ENCODE peak calls at places on chromosomes 12 and 14, in eight cellular contexts. D, N, R, C, G, Z, J and O are unnamed samples.

GRCh38 chr12:49126852-49127763 is 4.1 kb downstream of the TUBA1B start:
- DNase-seq in G (no peak), D (no peak), C (no peak), J (no peak), N (no peak), R (no peak), Z (no peak), O (no peak)

GRCh38 chr12:9721394-9722092 is 11.4 kb downstream of the CLECL1 start:
- DNase-seq in C (peak; percentile 86), R (no peak), Z (no peak), N (no peak), J (peak; percentile 10), D (no peak), G (no peak), O (peak; percentile 93)

GRCh38 chr12:50291377-50291776 is 8.1 kb upstream of the LIMA1 start:
- DNase-seq in G (no peak), J (no peak), Z (no peak), D (no peak), N (no peak), C (no peak), R (no peak), O (no peak)

GRCh38 chr14:92638266-92638665 is 110.2 kb downstream of the LGMN start:
- DNase-seq in C (no peak), R (no peak), D (no peak), G (no peak), Z (no peak), N (no peak), J (no peak), O (no peak)

GRCh38 chr12:47889040-47889439 is 15.8 kb downstream of the VDR start:
- DNase-seq in Z (no peak), D (no peak), G (no peak), N (no peak), J (no peak), C (no peak), R (no peak), O (no peak)

GRCh38 chr12:131912526-131913274 is 16.4 kb upstream of the PUS1 start:
- DNase-seq in Z (no peak), J (peak; percentile 90), G (peak; percentile 94), N (no peak), C (peak; percentile 86), D (peak; percentile 61), R (peak; percentile 56), O (peak; percentile 66)

GRCh38 chr14:91858536-91859275 is 8.6 kb downstream of the TC2N start:
- DNase-seq in N (no peak), D (no peak), C (peak; percentile 63), G (no peak), R (no peak), J (peak; percentile 21), Z (no peak), O (peak; percentile 58)

GRCh38 chr12:108609535-108610335 is 11.9 kb upstream of the TMEM119 start:
- DNase-seq in N (no peak), D (peak; percentile 68), R (peak; percentile 50), C (no peak), J (peak; percentile 88), Z (peak; percentile 34), G (no peak), O (no peak)

GRCh38 chr12:78403136-78403535 is 461.4 kb upstream of the SYT1 start:
- DNase-seq in D (no peak), N (peak; percentile 26), J (peak; percentile 96), R (no peak), Z (no peak), G (no peak), C (peak; percentile 85), O (peak; percentile 20)

GRCh38 chr12:61629702-61630101 is 630.5 kb upstream of the USP15 start:
- DNase-seq in Z (no peak), R (no peak), G (no peak), C (no peak), D (no peak), J (no peak), N (no peak), O (no peak)

GRCh38 chr12:130013771-130014484 is 110.1 kb upstream of the TMEM132D start:
- DNase-seq in D (no peak), N (peak; percentile 29), Z (peak; percentile 80), R (peak; percentile 40), J (peak; percentile 16), G (no peak), C (peak; percentile 57), O (peak; percentile 15)

GRCh38 chr12:115341442-115341841 is 657.5 kb upstream of the TBX3 start:
- DNase-seq in J (peak; percentile 97), C (peak; percentile 99), Z (no peak), G (peak; percentile 93), D (peak; percentile 67), N (no peak), R (peak; percentile 36), O (peak; percentile 98)

GRCh38 chr12:114676142-114676741 is 7.7 kb downstream of the TBX3 start:
- DNase-seq in N (no peak), D (no peak), Z (no peak), J (no peak), C (peak; percentile 45), R (no peak), G (no peak), O (no peak)

GRCh38 chr12:94621662-94622359 is 28.5 kb downstream of the TMCC3 start:
- DNase-seq in R (no peak), Z (no peak), D (no peak), G (no peak), C (peak; percentile 84), J (peak; percentile 74), N (no peak), O (peak; percentile 100)

GRCh38 chr14:22718091-22718490 is 48.4 kb upstream of the OXA1L start:
- DNase-seq in D (no peak), Z (no peak), N (no peak), J (no peak), C (no peak), R (no peak), G (no peak), O (no peak)

GRCh38 chr14:22715186-22715812 is 51.2 kb upstream of the OXA1L start:
- DNase-seq in J (no peak), D (no peak), G (no peak), N (no peak), R (no peak), Z (no peak), C (no peak), O (no peak)

GRCh38 chr14:22715890-22716289 is 50.6 kb upstream of the OXA1L start:
- DNase-seq in R (no peak), D (no peak), J (no peak), C (no peak), G (no peak), Z (no peak), N (no peak), O (no peak)

DNA sequence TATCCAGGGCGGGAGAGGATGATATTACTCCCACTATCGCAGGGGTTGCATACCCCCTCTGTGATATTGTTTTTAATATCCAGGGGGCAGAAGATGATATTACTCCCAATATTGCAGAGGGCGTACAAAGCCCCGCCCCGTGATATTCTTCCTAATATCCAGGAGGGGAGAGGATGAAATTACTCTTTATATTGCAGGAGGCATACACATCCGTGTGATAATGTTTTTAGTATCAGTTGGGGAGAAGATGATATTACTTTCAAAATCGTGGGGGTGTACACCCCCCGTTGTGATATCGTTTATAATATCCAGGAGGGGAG is 52.9 kb upstream of the OXA1L start:
- DNase-seq in D (no peak), G (no peak), N (no peak), Z (no peak), J (no peak), C (no peak), R (no peak), O (no peak)
- H3K4me3 ChIP-seq in D (no peak overlapping the region), G (peak overlapping the region; percentile 29), N (peak overlapping the region; percentile 25), Z (no peak overlapping the region), J (peak overlapping the region; percentile 9), C (peak overlapping the region; percentile 85), R (peak overlapping the region; percentile 45), O (no peak overlapping the region)

DNA sequence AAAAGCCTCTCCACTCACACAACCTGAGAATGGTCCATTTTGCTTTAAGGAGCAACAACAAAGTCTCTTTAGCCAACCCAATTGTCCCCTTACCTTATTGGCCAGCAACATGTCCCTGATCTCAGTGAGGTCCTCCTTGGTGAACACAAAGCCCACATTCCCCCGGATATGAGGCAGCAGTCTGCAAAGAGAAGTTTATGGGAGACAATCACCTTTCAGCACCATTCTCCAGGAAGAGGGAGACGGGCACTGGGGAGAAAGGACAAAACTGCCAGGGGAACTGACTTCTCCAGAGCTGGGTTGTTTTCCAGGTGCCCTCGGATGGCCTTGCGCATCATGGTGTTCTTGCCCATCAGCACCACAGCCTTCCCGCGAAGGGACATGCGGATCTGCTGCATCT is 1.9 kb downstream of the RPLP0 start:
- DNase-seq in N (no peak), D (no peak), Z (no peak), G (no peak), R (no peak), C (peak; percentile 34), J (no peak), O (no peak)
- H3K36me3 ChIP-seq in N (peaks cover 53% of the 10 kb centered on the region), D (no peaks in the 10 kb centered on the region), Z (peaks cover 27% of the 10 kb centered on the region), G (peaks cover 39% of the 10 kb centered on the region), R (peaks cover 37% of the 10 kb centered on the region), C (peaks cover 45% of the 10 kb centered on the region), J (peaks cover 17% of the 10 kb centered on the region), O (peaks cover 20% of the 10 kb centered on the region)

DNA sequence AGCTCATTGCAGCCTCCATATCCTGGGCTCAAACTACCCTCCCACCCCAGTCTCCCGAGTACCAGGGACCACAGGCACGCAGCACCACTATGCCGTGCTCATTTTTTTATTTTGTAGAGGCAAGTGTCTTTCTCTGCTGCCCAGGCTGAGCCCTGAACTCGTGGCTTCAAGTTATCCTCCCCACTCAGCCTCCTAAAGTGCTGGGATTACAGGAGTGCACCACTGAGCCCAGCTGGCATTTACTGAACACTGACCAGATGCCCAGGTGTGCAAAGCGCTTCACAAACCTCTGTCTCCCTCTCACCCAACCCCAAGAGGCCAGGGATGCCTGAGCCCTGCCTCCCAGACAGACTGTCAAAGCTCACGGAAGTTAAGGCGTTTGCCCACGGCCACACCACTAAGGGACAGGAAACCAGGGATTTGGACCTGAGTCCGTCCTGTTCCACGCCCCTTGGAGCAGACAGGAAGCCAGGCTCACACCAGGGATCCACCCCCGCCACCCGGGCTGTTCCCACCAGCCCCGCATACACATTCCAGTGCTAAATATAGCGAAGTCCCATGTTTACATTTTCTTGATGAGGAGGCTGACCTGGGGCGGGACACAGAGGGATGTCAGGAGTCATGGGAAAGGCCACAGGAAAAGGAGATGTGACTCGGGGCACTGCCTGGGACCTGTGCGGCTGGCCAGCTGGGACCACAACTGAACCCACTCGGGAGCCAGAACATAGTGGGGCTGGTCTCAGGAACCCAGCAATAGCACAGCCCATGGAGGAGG is 51.2 kb downstream of the TESC start:
- DNase-seq in N (no peak), G (no peak), Z (peak; percentile 89), C (no peak), D (no peak), J (peak; percentile 27), R (no peak), O (no peak)
- H3K27me3 ChIP-seq in N (no peaks in the 10 kb centered on the region), G (no peaks in the 10 kb centered on the region), Z (no peaks in the 10 kb centered on the region), C (peaks cover 13% of the 10 kb centered on the region), D (peaks cover 15% of the 10 kb centered on the region), J (peaks cover 3% of the 10 kb centered on the region), R (no peaks in the 10 kb centered on the region), O (no peaks in the 10 kb centered on the region)

GRCh38 chr14:28870033-28870564 is 103.5 kb downstream of the FOXG1 start:
- DNase-seq in G (no peak), Z (no peak), D (no peak), C (no peak), R (no peak), J (no peak), N (no peak), O (no peak)

DNA sequence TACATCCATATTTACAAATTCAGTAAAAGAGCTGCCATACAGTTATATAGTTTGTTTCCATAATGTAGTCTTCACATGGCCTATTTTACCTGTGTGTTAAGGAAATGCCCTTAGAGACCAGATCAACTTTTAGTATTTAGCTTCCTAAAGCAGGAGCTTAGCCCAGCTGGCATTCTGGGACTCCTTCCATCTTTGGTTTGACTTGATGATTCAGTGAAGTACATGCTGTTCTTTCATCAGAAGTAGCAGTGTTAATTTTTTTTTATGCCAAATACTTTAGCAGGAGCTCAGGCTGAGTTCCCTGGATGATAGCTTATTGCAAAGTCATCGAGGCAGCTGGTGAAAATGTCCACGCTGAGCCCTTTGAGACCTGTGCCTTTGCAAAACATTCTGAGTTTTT is 101.0 kb downstream of the FOXG1 start:
- DNase-seq in N (no peak), D (no peak), G (no peak), R (no peak), J (peak; percentile 19), C (no peak), Z (no peak), O (no peak)
- H3K4me3 ChIP-seq in N (no peak overlapping the region), D (no peak overlapping the region), G (no peak overlapping the region), R (no peak overlapping the region), J (no peak overlapping the region), C (no peak overlapping the region), Z (no peak overlapping the region), O (no peak overlapping the region)